ENCODE peak calls at places on chromosomes 11 and 22, in eight cellular contexts. L is nephron progenitor cell; S is stimulated activated CD4-positive, alpha-beta T cell treated with anti-CD3 and anti-CD28 coated beads, Interleukin-4, amount 100 ng/mL, for 24 hours; A is T follicular helper cell; W is effector CD8-positive, alpha-beta T cell; Q is uterus; N is fibroblast of gingiva; D is HCT116. F is an unnamed sample.

GRCh38 chr22:50139843-50140415 is 30.6 kb upstream of the PANX2 start:
- DNase-seq in L (no peak), W (no peak), S (no peak), N (no peak), D (no peak), Q (no peak), A (no peak), F (no peak)

GRCh38 chr11:114159802-114160588 is 100.5 kb downstream of the ZBTB16 start:
- DNase-seq in Q (peak), L (peak), W (peak), S (peak), D (peak), N (peak), A (peak), F (peak)

GRCh38 chr22:43563571-43563970 is 151.8 kb downstream of the MPPED1 start:
- DNase-seq in Q (no peak), D (no peak), W (no peak), N (no peak), L (no peak), S (no peak), A (no peak), F (no peak)

GRCh38 chr11:96267490-96268010 is 75.4 kb downstream of the MAML2 start:
- DNase-seq in N (no peak), L (no peak), W (no peak), D (no peak), A (no peak), S (peak), Q (no peak), F (no peak)

GRCh38 chr11:60170566-60170965 is 12.3 kb downstream of the MS4A6A start:
- DNase-seq in N (no peak), D (no peak), A (no peak), W (no peak), L (no peak), Q (no peak), S (no peak), F (peak)

GRCh38 chr11:57476223-57476882 is 16.0 kb downstream of the RTN4RL2 start:
- DNase-seq in A (no peak), Q (peak), S (no peak), W (peak), N (no peak), D (no peak), L (peak), F (no peak)

GRCh38 chr22:37566903-37567798 is 6.9 kb downstream of the CDC42EP1 start:
- DNase-seq in A (peak), N (peak), D (peak), W (peak), L (peak), S (peak), Q (peak), F (peak)

GRCh38 chr11:110948112-110948511 is 235.9 kb upstream of the ARHGAP20 start:
- DNase-seq in D (no peak), N (peak), S (no peak), A (no peak), Q (no peak), W (no peak), L (no peak), F (no peak)

GRCh38 chr11:36007127-36007824 is 63.4 kb downstream of the LDLRAD3 start:
- DNase-seq in A (no peak), N (no peak), W (no peak), Q (no peak), D (no peak), L (no peak), S (no peak), F (no peak)

GRCh38 chr11:128653828-128654231 is 40.0 kb upstream of the FLI1 start:
- DNase-seq in N (peak), A (no peak), S (no peak), D (no peak), W (no peak), L (peak), Q (no peak), F (peak)

GRCh38 chr11:109547356-109548027 is 125.5 kb downstream of the C11orf87 start:
- DNase-seq in W (no peak), A (no peak), S (no peak), Q (no peak), D (no peak), N (peak), L (no peak), F (no peak)

GRCh38 chr11:67441731-67442401 is 1.4 kb downstream of the CORO1B start:
- DNase-seq in N (no peak), A (no peak), Q (no peak), D (no peak), W (no peak), L (no peak), S (no peak), F (no peak)

GRCh38 chr11:7353100-7353499 is 101.4 kb downstream of the SYT9 start:
- DNase-seq in D (peak), Q (no peak), W (no peak), A (no peak), L (peak), N (peak), S (no peak), F (peak)

GRCh38 chr11:12441081-12441801 is 63.9 kb downstream of the PARVA start:
- DNase-seq in A (no peak), L (no peak), N (no peak), W (no peak), D (no peak), S (no peak), Q (no peak), F (no peak)

GRCh38 chr11:118052581-118053206 is 24.2 kb upstream of the TMPRSS4 start:
- DNase-seq in D (no peak), L (no peak), S (no peak), N (no peak), Q (no peak), W (no peak), A (no peak), F (no peak)